ENCODE peak calls at places on chromosomes 4 and X, in seven cellular contexts. One of them, this sample, is unnamed.

GRCh38 chr4:139239127-139239772 is 40.8 kb downstream of the MGARP start:
- DNase-seq in NCI-H1092: no peak
- DNase-seq in activated T-helper 1 cell treated with anti-CD3 and anti-CD28 coated beads, Interleukin-2, amount 50 U/mL, for 16 hours: no peak
- DNase-seq in stimulated activated CD4-positive, alpha-beta T cell treated with anti-CD3 and anti-CD28 coated beads, Interleukin-1b, Interleukin-23, amount 100 ng/mL, for 24 hours: no peak
- DNase-seq in endothelial cell: no peak
- DNase-seq in activated T-cell treated with anti-CD3 and anti-CD28 coated beads, Interleukin-2, amount 50 U/mL, for 4 hours: no peak
- DNase-seq in HCEC 1CT: no peak
- DNase-seq in this sample: no peak

GRCh38 chr4:25908491-25908901 is 5.5 kb upstream of the SMIM20 start:
- DNase-seq in stimulated activated CD4-positive, alpha-beta T cell treated with anti-CD3 and anti-CD28 coated beads, Interleukin-1b, Interleukin-23, amount 100 ng/mL, for 24 hours: no peak
- DNase-seq in HCEC 1CT: peak
- DNase-seq in endothelial cell: no peak
- DNase-seq in activated T-cell treated with anti-CD3 and anti-CD28 coated beads, Interleukin-2, amount 50 U/mL, for 4 hours: no peak
- DNase-seq in NCI-H1092: no peak
- DNase-seq in activated T-helper 1 cell treated with anti-CD3 and anti-CD28 coated beads, Interleukin-2, amount 50 U/mL, for 16 hours: no peak
- DNase-seq in this sample: no peak

GRCh38 chr4:168451331-168451730 is 29.0 kb downstream of the DDX60L start:
- DNase-seq in stimulated activated CD4-positive, alpha-beta T cell treated with anti-CD3 and anti-CD28 coated beads, Interleukin-1b, Interleukin-23, amount 100 ng/mL, for 24 hours: no peak
- DNase-seq in NCI-H1092: no peak
- DNase-seq in activated T-helper 1 cell treated with anti-CD3 and anti-CD28 coated beads, Interleukin-2, amount 50 U/mL, for 16 hours: no peak
- DNase-seq in endothelial cell: no peak
- DNase-seq in HCEC 1CT: no peak
- DNase-seq in activated T-cell treated with anti-CD3 and anti-CD28 coated beads, Interleukin-2, amount 50 U/mL, for 4 hours: no peak
- DNase-seq in this sample: no peak

GRCh38 chrX:2967584-2967983 is 38.4 kb upstream of the ARSD start:
- DNase-seq in activated T-cell treated with anti-CD3 and anti-CD28 coated beads, Interleukin-2, amount 50 U/mL, for 4 hours: no peak
- DNase-seq in endothelial cell: no peak
- DNase-seq in HCEC 1CT: no peak
- DNase-seq in activated T-helper 1 cell treated with anti-CD3 and anti-CD28 coated beads, Interleukin-2, amount 50 U/mL, for 16 hours: no peak
- DNase-seq in NCI-H1092: no peak
- DNase-seq in stimulated activated CD4-positive, alpha-beta T cell treated with anti-CD3 and anti-CD28 coated beads, Interleukin-1b, Interleukin-23, amount 100 ng/mL, for 24 hours: no peak
- DNase-seq in this sample: no peak

GRCh38 chr4:10371869-10372471 is 85.3 kb downstream of the ZNF518B start:
- DNase-seq in activated T-helper 1 cell treated with anti-CD3 and anti-CD28 coated beads, Interleukin-2, amount 50 U/mL, for 16 hours: no peak
- DNase-seq in NCI-H1092: no peak
- DNase-seq in HCEC 1CT: no peak
- DNase-seq in activated T-cell treated with anti-CD3 and anti-CD28 coated beads, Interleukin-2, amount 50 U/mL, for 4 hours: no peak
- DNase-seq in endothelial cell: no peak
- DNase-seq in stimulated activated CD4-positive, alpha-beta T cell treated with anti-CD3 and anti-CD28 coated beads, Interleukin-1b, Interleukin-23, amount 100 ng/mL, for 24 hours: no peak
- DNase-seq in this sample: no peak

GRCh38 chr4:140252742-140253555 is 99.0 kb upstream of the MAML3 start:
- DNase-seq in activated T-cell treated with anti-CD3 and anti-CD28 coated beads, Interleukin-2, amount 50 U/mL, for 4 hours: peak
- DNase-seq in stimulated activated CD4-positive, alpha-beta T cell treated with anti-CD3 and anti-CD28 coated beads, Interleukin-1b, Interleukin-23, amount 100 ng/mL, for 24 hours: peak
- DNase-seq in NCI-H1092: peak
- DNase-seq in HCEC 1CT: peak
- DNase-seq in endothelial cell: peak
- DNase-seq in activated T-helper 1 cell treated with anti-CD3 and anti-CD28 coated beads, Interleukin-2, amount 50 U/mL, for 16 hours: peak
- DNase-seq in this sample: peak

GRCh38 chr4:153418114-153418513 is 48.0 kb upstream of the TMEM131L start:
- DNase-seq in activated T-cell treated with anti-CD3 and anti-CD28 coated beads, Interleukin-2, amount 50 U/mL, for 4 hours: no peak
- DNase-seq in endothelial cell: no peak
- DNase-seq in NCI-H1092: no peak
- DNase-seq in activated T-helper 1 cell treated with anti-CD3 and anti-CD28 coated beads, Interleukin-2, amount 50 U/mL, for 16 hours: no peak
- DNase-seq in stimulated activated CD4-positive, alpha-beta T cell treated with anti-CD3 and anti-CD28 coated beads, Interleukin-1b, Interleukin-23, amount 100 ng/mL, for 24 hours: no peak
- DNase-seq in HCEC 1CT: no peak
- DNase-seq in this sample: no peak

GRCh38 chrX:17792842-17793241 is 55.5 kb downstream of the SCML1 start:
- DNase-seq in endothelial cell: no peak
- DNase-seq in HCEC 1CT: no peak
- DNase-seq in activated T-helper 1 cell treated with anti-CD3 and anti-CD28 coated beads, Interleukin-2, amount 50 U/mL, for 16 hours: no peak
- DNase-seq in stimulated activated CD4-positive, alpha-beta T cell treated with anti-CD3 and anti-CD28 coated beads, Interleukin-1b, Interleukin-23, amount 100 ng/mL, for 24 hours: no peak
- DNase-seq in activated T-cell treated with anti-CD3 and anti-CD28 coated beads, Interleukin-2, amount 50 U/mL, for 4 hours: no peak
- DNase-seq in NCI-H1092: peak
- DNase-seq in this sample: no peak

GRCh38 chrX:45851434-45851991 is 650.8 kb upstream of the DIPK2B start:
- DNase-seq in activated T-helper 1 cell treated with anti-CD3 and anti-CD28 coated beads, Interleukin-2, amount 50 U/mL, for 16 hours: no peak
- DNase-seq in NCI-H1092: peak
- DNase-seq in HCEC 1CT: peak
- DNase-seq in endothelial cell: peak
- DNase-seq in stimulated activated CD4-positive, alpha-beta T cell treated with anti-CD3 and anti-CD28 coated beads, Interleukin-1b, Interleukin-23, amount 100 ng/mL, for 24 hours: peak
- DNase-seq in activated T-cell treated with anti-CD3 and anti-CD28 coated beads, Interleukin-2, amount 50 U/mL, for 4 hours: peak
- DNase-seq in this sample: no peak

GRCh38 chrX:9885150-9885549 is 82.0 kb upstream of the CLDN34 start:
- DNase-seq in activated T-cell treated with anti-CD3 and anti-CD28 coated beads, Interleukin-2, amount 50 U/mL, for 4 hours: peak
- DNase-seq in activated T-helper 1 cell treated with anti-CD3 and anti-CD28 coated beads, Interleukin-2, amount 50 U/mL, for 16 hours: no peak
- DNase-seq in stimulated activated CD4-positive, alpha-beta T cell treated with anti-CD3 and anti-CD28 coated beads, Interleukin-1b, Interleukin-23, amount 100 ng/mL, for 24 hours: peak
- DNase-seq in NCI-H1092: peak
- DNase-seq in HCEC 1CT: peak
- DNase-seq in endothelial cell: peak
- DNase-seq in this sample: no peak

This sample was measured in NCI-H1048.